ENCODE peak calls at places on chromosomes 1 and 21, in four cellular contexts. A is IMR-90, M is uterus, R is GM12892. V is an unnamed sample.

GRCh38 chr1:218633238-218633948 is 288.3 kb downstream of the TGFB2 start:
- DNase-seq in A (no peak), M (no peak), R (no peak), V (no peak)

GRCh38 chr21:15224346-15225086 is 159.7 kb upstream of the NRIP1 start:
- DNase-seq in A (peak), M (no peak), R (no peak), V (no peak)

GRCh38 chr1:46612937-46613660 is 3.5 kb downstream of the MOB3C start:
- DNase-seq in A (no peak), M (no peak), R (no peak), V (no peak)

GRCh38 chr1:3816331-3817137 is 20.2 kb upstream of the LRRC47 start:
- DNase-seq in A (no peak), M (no peak), R (no peak), V (no peak)

GRCh38 chr1:43991476-43992231 is at the start of gene CCDC24:
- DNase-seq in A (peak), M (peak), R (peak), V (peak)

GRCh38 chr21:36388076-36388475 is 2.9 kb downstream of the CHAF1B start:
- DNase-seq in A (no peak), M (no peak), R (no peak), V (no peak)

GRCh38 chr1:163046071-163046470 is 23.1 kb upstream of the RGS4 start:
- DNase-seq in A (peak), M (no peak), R (no peak), V (no peak)

GRCh38 chr21:14520535-14520934 is 25.6 kb downstream of the SAMSN1 start:
- DNase-seq in A (no peak), M (no peak), R (no peak), V (no peak)

GRCh38 chr21:43992121-43992520 is 20.0 kb upstream of the TRAPPC10 start:
- DNase-seq in A (no peak), M (no peak), R (no peak), V (no peak)

GRCh38 chr1:198444792-198445191 is 95.7 kb downstream of the ATP6V1G3 start:
- DNase-seq in A (peak), M (no peak), R (no peak), V (no peak)

GRCh38 chr1:157806431-157807149 is 13.3 kb downstream of the FCRL1 start:
- DNase-seq in A (no peak), M (no peak), R (no peak), V (no peak)

GRCh38 chr1:7574121-7575040 is 196.7 kb upstream of the VAMP3 start:
- DNase-seq in A (peak), M (no peak), R (no peak), V (peak)

GRCh38 chr1:30690115-30690645 is 33.2 kb downstream of the MATN1 start:
- DNase-seq in A (no peak), M (no peak), R (no peak), V (no peak)

GRCh38 chr1:225146478-225146877 is 217.0 kb downstream of the DNAH14 start:
- DNase-seq in A (no peak), M (no peak), R (no peak), V (no peak)

GRCh38 chr1:85607126-85607912 is 26.8 kb downstream of the CCN1 start:
- DNase-seq in A (peak), M (no peak), R (no peak), V (peak)

GRCh38 chr1:207812778-207813512 is 61.1 kb downstream of the CD46 start:
- DNase-seq in A (no peak), M (no peak), R (no peak), V (no peak)

GRCh38 chr1:233635765-233636502 is 22.0 kb downstream of the KCNK1 start:
- DNase-seq in A (peak), M (no peak), R (no peak), V (no peak)

GRCh38 chr1:15385420-15385819 is 24.3 kb upstream of the EFHD2 start:
- DNase-seq in A (no peak), M (no peak), R (no peak), V (no peak)

GRCh38 chr1:3473381-3473844 is 18.9 kb downstream of the ARHGEF16 start:
- DNase-seq in A (peak), M (no peak), R (no peak), V (no peak)

GRCh38 chr1:60972841-60973364 is 109.5 kb upstream of the NFIA start:
- DNase-seq in A (peak), M (no peak), R (no peak), V (no peak)

GRCh38 chr1:209622841-209623829 is 29.1 kb downstream of the LAMB3 start:
- DNase-seq in A (no peak), M (no peak), R (no peak), V (no peak)

GRCh38 chr1:36776949-36777348 is 257.4 kb downstream of the GRIK3 start:
- DNase-seq in A (no peak), M (no peak), R (no peak), V (no peak)

GRCh38 chr1:197933647-197934046 is 16.5 kb downstream of the LHX9 start:
- DNase-seq in A (no peak), M (no peak), R (no peak), V (no peak)

GRCh38 chr21:37658121-37658993 is 257.9 kb downstream of the KCNJ6 start:
- DNase-seq in A (no peak), M (no peak), R (no peak), V (no peak)

GRCh38 chr1:245605480-245606156 is 450.8 kb downstream of the KIF26B start:
- DNase-seq in A (peak), M (no peak), R (no peak), V (no peak)

GRCh38 chr1:181369416-181369815 is 113.9 kb upstream of the CACNA1E start:
- DNase-seq in A (no peak), M (no peak), R (no peak), V (no peak)

GRCh38 chr1:43539726-43540434 is 9.2 kb downstream of the PTPRF start:
- DNase-seq in A (no peak), M (no peak), R (no peak), V (no peak)

GRCh38 chr1:20233394-20233793 is 47.1 kb upstream of the PLA2G2C start:
- DNase-seq in A (peak), M (no peak), R (no peak), V (no peak)

GRCh38 chr1:180971273-180971997 is 51.2 kb downstream of the STX6 start:
- DNase-seq in A (no peak), M (no peak), R (no peak), V (no peak)

GRCh38 chr1:205013683-205014367 is 29.2 kb upstream of the CNTN2 start:
- DNase-seq in A (no peak), M (peak), R (no peak), V (peak)

GRCh38 chr1:6467744-6468688 is 2.0 kb upstream of the TNFRSF25 start:
- DNase-seq in A (no peak), M (no peak), R (no peak), V (no peak)
- TF ChIP-seq POLR2A in A (no peak), M (no peak), R (no peak), V (no peak)

GRCh38 chr1:1880617-1881312 is 10.1 kb downstream of the GNB1 start:
- DNase-seq in A (no peak), M (no peak), R (no peak), V (no peak)
- TF ChIP-seq POLR2A in A (no peak), M (no peak), R (peak), V (no peak)

DNA sequence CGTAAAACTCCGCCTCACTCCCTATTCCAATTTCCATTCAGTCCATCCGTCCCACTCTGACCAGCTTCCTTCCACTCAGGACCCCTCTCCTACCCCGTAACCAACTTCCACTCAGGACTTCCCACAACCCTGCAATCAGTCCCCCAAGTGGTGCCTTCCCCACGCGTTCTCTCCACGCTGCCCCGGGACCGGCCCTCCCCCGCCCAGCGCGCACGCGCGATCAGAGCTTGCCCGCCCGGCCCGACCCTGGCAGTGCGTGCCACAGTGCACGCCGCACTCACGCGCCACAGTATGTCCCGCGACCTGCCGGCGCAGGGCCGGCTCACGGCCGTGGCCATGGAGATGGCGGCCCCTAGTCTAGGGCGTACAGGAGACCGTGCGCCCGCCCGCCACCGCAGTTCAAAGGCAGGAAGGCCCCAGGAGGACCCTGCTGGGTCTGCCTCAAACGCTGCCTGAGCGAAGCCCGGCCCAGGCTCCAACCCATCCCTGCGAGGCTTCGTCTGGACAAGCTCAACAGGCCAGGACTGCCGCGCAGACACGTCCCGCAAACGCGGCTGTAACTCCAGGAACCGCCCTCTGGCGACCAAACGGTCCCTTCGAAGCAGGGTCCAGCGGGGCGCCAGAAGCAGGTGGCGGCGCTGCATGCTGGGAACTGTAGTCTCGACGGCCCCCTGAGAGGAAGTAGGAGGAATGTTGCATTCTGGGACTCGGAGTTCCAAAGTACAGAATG is at the start of gene NDC1:
- DNase-seq in A (peak), M (peak), R (peak), V (peak)
- TF ChIP-seq POLR2A in A (no peak), M (no peak), R (peak), V (no peak)

GRCh38 chr1:96474985-96475743 is 246.4 kb upstream of the PTBP2 start:
- DNase-seq in A (no peak), M (no peak), R (no peak), V (no peak)
- TF ChIP-seq POLR2A in A (no peak), M (no peak), R (no peak), V (no peak)

DNA sequence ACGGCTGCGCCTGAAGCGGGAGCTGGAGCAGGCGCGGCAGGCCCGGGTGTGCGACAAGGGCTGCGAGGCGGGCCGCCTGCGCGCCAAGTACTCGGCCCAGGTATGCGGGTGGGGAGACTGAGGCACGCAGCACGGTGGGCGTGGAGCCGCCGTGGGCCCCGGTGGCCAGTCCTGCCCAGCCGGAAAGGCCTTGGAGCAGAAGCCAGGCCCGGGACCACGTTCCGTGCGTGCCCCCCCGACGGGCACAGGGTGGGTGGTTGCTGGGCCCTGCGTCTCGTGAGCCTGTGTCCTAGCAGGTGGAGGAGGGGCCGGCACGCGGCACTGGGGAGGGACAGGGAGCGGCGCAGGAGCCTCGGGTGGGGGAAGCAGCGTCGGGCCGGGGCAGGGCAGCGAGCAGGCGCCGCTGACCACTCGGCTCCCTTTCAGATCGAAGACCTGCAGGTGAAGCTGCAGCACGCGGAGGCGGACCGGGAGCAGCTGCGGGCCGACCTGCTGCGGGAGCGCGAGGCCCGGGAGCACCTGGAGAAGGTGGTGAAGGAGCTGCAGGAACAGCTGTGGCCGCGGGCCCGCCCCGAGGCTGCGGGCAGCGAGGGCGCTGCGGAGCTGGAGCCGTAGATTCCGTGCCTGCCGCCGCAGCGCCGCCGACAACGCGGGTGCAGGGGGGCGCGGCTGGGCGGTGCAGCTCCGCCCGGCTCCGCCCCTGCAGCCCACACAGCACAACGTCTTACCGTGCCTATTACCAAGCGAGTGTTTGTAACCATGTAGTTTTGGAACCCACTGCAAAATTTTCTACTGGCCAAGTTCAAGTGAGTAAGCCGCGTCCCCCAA is 78.2 kb downstream of the SKI start:
- DNase-seq in A (no peak), M (no peak), R (no peak), V (no peak)
- TF ChIP-seq POLR2A in A (no peak), M (no peak), R (no peak), V (no peak)

DNA sequence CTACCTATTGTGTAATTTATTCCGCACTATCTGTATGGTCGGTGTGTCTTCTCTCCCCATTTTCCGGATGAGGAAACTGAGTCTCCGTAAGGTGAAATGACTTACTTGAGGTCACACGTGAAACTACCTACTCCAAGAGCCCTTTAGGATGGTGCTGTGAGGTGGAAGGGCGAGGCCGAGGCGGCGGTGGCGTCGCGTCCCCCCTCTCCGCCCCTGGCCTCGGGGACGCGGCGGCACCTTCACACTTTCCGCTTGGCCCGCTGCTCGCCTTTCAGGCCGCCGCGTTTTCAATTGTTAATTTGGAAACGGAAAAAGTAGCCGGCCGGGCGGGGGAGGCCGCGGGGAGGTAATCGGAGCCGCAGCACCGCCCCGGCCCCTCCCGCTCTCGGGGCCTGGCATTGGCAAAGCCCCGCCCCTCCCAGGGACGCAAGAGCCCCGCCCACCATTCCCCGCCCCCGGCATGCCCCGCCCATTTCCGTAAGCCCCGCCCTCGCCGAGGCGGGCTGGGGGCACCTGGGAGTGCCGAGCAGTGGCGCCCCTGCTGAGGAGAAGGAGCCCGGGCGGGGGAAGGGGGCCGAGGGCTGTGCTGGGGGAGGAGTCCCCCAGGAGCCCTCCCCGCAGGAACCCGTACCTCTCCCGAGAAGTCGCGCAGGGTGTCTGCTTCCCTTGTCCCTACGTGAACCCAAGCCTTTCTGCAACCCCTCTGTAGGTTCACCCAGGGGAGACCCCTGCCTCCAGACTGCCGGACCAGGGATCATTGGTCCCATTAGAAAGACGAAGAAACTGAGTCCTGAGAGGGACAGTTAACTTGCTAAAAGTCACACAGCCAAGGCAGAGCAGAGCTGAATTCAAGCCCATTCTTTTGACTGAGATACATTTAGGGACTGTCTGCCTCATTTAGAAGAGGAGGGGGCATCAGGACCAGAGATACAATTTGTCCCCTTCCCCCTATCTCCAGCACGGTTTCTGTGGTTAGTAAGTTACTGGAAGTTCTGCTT is 18.8 kb downstream of the KCNQ4 start:
- DNase-seq in A (peak), M (peak), R (peak), V (peak)
- TF ChIP-seq POLR2A in A (no peak), M (peak), R (no peak), V (no peak)

GRCh38 chr1:26275580-26276431 is 4.1 kb upstream of the SH3BGRL3 start:
- DNase-seq in A (peak), M (peak), R (peak), V (peak)
- TF ChIP-seq POLR2A in A (no peak), M (no peak), R (no peak), V (no peak)

V was measured in breast epithelium.